ENCODE peak calls at places on chromosome 6, in seven cellular contexts. D is AG09319, A is OCI-LY7, C is omental fat pad, W is mucosa of descending colon, B is spleen, Z is A549. M is an unnamed sample.

GRCh38 chr6:36340671-36341454 is 4.2 kb upstream of the BNIP5 start:
- DNase-seq in C (peak), D (peak), B (peak), Z (peak), A (peak), W (peak), M (peak)

GRCh38 chr6:45423901-45424627 is 46.3 kb upstream of the SUPT3H start:
- DNase-seq in C (no peak), A (no peak), W (no peak), D (no peak), B (peak), Z (no peak), M (no peak)

GRCh38 chr6:3252369-3252768 is 6.4 kb upstream of the PSMG4 start:
- DNase-seq in C (no peak), D (no peak), W (no peak), B (no peak), A (no peak), Z (no peak), M (peak)

GRCh38 chr6:27865952-27866369 is 46.2 kb downstream of the OR2B2 start:
- DNase-seq in W (peak), D (no peak), B (peak), C (no peak), A (peak), Z (peak), M (no peak)

GRCh38 chr6:109202409-109203264 is 107.3 kb downstream of the CEP57L1 start:
- DNase-seq in B (no peak), D (no peak), C (no peak), W (no peak), A (no peak), Z (no peak), M (peak)

GRCh38 chr6:108685970-108686369 is 125.3 kb downstream of the FOXO3 start:
- DNase-seq in W (no peak), A (no peak), D (no peak), C (no peak), B (no peak), Z (no peak), M (no peak)

GRCh38 chr6:97136644-97137358 is 146.2 kb downstream of the MMS22L start:
- DNase-seq in C (no peak), B (no peak), W (no peak), D (no peak), Z (no peak), A (no peak), M (no peak)

GRCh38 chr6:4727671-4728435 is 48.4 kb upstream of the CDYL start:
- DNase-seq in Z (peak), W (peak), A (peak), D (no peak), B (no peak), C (no peak), M (peak)

GRCh38 chr6:154229796-154230195 is 126.8 kb downstream of the IPCEF1 start:
- DNase-seq in D (no peak), W (no peak), B (no peak), A (no peak), Z (no peak), C (no peak), M (no peak)

GRCh38 chr6:18528084-18528743 is 141.1 kb downstream of the RNF144B start:
- DNase-seq in Z (no peak), B (no peak), W (no peak), C (no peak), A (peak), D (no peak), M (peak)

GRCh38 chr6:78611097-78611625 is 256.2 kb upstream of the IRAK1BP1 start:
- DNase-seq in A (no peak), B (no peak), C (no peak), W (no peak), Z (no peak), D (no peak), M (no peak)

GRCh38 chr6:106097368-106098231 is 11.5 kb downstream of the PRDM1 start:
- DNase-seq in B (no peak), D (peak), W (peak), A (peak), C (no peak), Z (peak), M (peak)

GRCh38 chr6:27168586-27169443 is 78.7 kb upstream of the PRSS16 start:
- DNase-seq in C (no peak), A (no peak), B (no peak), Z (no peak), D (no peak), W (no peak), M (peak)

GRCh38 chr6:21133902-21134301 is 459.6 kb upstream of the SOX4 start:
- DNase-seq in D (no peak), B (no peak), A (no peak), W (no peak), Z (no peak), C (no peak), M (no peak)

GRCh38 chr6:21128601-21129000 is 464.9 kb upstream of the SOX4 start:
- DNase-seq in Z (no peak), C (no peak), A (no peak), B (no peak), W (no peak), D (no peak), M (no peak)

GRCh38 chr6:21132856-21133610 is 460.5 kb upstream of the SOX4 start:
- DNase-seq in D (no peak), B (no peak), W (no peak), C (no peak), A (no peak), Z (no peak), M (no peak)

GRCh38 chr6:21134401-21134800 is 459.1 kb upstream of the SOX4 start:
- DNase-seq in W (no peak), D (no peak), B (no peak), C (no peak), A (no peak), Z (no peak), M (no peak)

DNA sequence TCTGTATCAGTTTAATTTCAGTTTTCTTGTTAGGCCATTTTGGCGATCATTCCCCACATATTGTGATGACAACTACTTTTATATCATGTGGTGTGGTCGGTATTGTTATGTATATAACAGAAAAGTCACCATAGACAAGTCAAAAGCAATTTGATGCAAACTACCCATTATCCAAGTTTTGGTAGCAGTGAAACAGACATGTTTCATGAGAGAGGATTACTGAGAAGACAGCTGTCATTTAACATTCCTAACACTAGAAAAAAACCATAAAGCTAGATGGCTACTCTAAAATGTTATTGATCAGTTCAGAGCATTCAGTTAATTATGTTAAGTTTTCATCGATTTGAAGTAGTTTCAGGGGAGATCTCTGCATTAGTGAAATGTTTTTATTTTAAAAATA is 462.1 kb upstream of the SOX4 start:
- DNase-seq in Z (no peak), D (no peak), C (no peak), A (no peak), B (no peak), W (no peak), M (no peak)
- TF ChIP-seq CTCF in Z (no peak), D (no peak), C (no peak), A (no peak), B (no peak), W (no peak), M (no peak)

GRCh38 chr6:118284736-118285360 is 263.2 kb upstream of the PLN start:
- DNase-seq in W (no peak), Z (no peak), A (no peak), D (no peak), B (no peak), C (no peak), M (peak)
- TF ChIP-seq CTCF in W (no peak), Z (peak), A (peak), D (peak), B (no peak), C (no peak), M (peak)

GRCh38 chr6:73983367-73983766 is 287.4 kb downstream of the CD109 start:
- DNase-seq in B (no peak), Z (no peak), C (no peak), W (no peak), D (no peak), A (no peak), M (peak)

GRCh38 chr6:73984851-73985250 is 288.8 kb downstream of the CD109 start:
- DNase-seq in C (no peak), W (no peak), A (no peak), Z (no peak), B (no peak), D (no peak), M (no peak)

DNA sequence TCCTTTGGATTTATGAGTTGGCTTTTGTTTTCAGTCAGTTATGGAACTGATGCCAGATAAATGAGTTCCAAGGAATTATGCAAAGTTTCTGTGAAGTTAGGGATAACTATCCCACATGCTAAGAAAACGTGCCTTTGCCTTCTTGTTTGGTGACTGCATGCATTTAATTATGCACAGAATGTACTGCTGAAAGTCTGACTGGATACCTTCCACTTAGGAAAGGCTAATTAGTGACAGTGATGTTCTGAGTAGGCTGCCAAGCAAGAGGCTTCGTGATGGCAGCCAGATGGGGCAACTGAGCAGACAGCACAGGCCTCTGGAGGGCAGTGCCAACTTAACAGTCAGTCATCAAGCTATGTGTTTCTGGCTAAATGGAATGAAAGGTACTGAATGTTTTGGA is 289.9 kb downstream of the CD109 start:
- DNase-seq in Z (peak), W (no peak), D (peak), B (no peak), A (no peak), C (no peak), M (peak)
- TF ChIP-seq CTCF in Z (peak), W (no peak), D (peak), B (no peak), A (peak), C (no peak), M (peak)

DNA sequence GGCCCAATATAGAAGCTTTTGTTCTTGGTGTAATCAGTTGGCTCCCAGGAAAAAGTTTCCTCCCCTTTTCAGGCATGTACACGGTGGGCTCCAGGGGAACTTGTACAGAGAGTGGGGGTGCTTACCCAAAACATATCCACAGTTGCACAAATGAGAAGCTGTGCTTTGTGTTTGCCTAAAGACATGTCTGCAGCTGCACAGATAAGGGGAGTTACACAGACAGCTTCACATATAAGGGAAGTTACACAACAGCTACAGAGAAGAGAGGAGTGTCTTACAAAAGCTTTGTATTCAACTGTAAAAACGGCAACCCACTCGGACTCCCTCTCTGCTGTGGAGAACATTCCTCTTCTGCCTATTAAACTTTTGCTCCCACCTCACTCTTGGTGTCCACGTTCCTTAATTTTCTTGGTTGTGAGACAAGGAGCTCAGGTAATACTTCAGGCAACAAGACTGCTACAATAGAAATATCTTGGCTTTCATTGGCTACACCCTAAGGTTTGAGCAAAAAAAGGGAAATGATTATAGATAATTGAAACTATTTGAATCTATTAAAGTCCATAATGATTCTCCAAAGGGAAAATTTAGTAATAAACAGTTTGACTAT is 7.4 kb upstream of the PNRC1 start:
- DNase-seq in C (no peak), W (no peak), Z (no peak), D (no peak), A (peak), B (no peak), M (no peak)
- TF ChIP-seq CTCF in C (no peak), W (no peak), Z (no peak), D (no peak), A (no peak), B (no peak), M (no peak)

DNA sequence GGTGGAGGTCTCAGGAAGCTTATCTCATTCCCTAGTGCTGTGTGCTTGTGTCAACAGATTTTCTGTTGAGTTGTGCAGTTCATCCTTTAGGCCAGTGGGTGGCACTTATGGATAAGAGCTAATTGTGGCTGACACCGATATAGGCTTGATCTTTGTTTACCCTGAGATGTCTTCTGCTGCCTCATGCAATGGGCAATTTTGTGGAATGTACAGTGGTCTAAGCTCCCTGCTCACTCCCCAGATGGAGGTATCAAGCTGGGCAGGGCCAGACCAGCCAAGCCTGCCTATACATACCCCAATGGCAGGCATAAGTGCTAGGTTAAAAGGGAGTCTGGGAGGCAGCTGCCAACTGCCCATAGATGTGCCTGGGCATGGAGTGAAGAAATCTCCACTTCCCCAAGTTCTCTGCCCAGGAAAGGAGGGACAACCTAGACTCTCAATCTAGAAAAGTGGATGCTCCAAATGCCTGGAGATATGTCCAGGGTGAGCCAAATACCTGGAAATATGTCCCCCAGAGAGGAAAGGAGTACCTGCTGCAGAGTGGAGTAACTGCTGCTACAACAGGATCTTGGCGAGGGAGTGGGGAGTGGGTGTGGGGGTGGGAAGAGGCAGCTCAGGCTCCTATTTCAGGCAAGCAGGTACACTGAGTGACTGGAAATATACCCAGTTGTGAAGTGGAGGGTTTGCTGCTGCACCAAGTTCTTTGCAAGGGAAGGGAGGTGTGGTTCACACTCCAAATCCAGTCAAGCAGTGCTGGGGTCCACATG is 53.2 kb upstream of the ARG1 start:
- DNase-seq in W (peak), Z (peak), C (no peak), B (no peak), A (peak), D (peak), M (peak)
- TF ChIP-seq CTCF in W (peak), Z (peak), C (no peak), B (peak), A (peak), D (peak), M (peak)

GRCh38 chr6:17107768-17108325 is 6.0 kb downstream of the STMND1 start:
- DNase-seq in C (no peak), W (no peak), A (no peak), B (no peak), Z (no peak), D (no peak), M (peak)

GRCh38 chr6:17101422-17102257 is at the start of gene STMND1:
- DNase-seq in C (no peak), A (no peak), B (no peak), W (peak), D (no peak), Z (peak), M (peak)

GRCh38 chr6:17099401-17100059 is 2.3 kb upstream of the STMND1 start:
- DNase-seq in Z (no peak), A (no peak), W (no peak), C (no peak), B (no peak), D (no peak), M (no peak)

GRCh38 chr6:17102258-17102870 is 514 bp downstream of the STMND1 start:
- DNase-seq in A (no peak), Z (no peak), D (no peak), C (no peak), B (no peak), W (peak), M (no peak)

GRCh38 chr6:17103715-17104114 is 1.9 kb downstream of the STMND1 start:
- DNase-seq in D (no peak), W (no peak), C (no peak), Z (peak), A (no peak), B (no peak), M (no peak)
- TF ChIP-seq CTCF in D (no peak), W (no peak), C (no peak), Z (peak), A (no peak), B (no peak), M (peak)

M was measured in fibroblast of mammary gland.